ENCODE peak calls at places on chromosome 14, in five cellular contexts. M is upper lobe of left lung, O is ovary, V is GM13977, I is heart left ventricle. G is an unnamed sample.

GRCh38 chr14:22556021-22556989 is 32.7 kb downstream of the DAD1 start:
- DNase-seq in V (peak), I (peak), M (peak), O (peak), G (peak)

GRCh38 chr14:90629471-90629870 is 186.8 kb downstream of the TTC7B start:
- DNase-seq in V (no peak), I (no peak), M (peak), O (no peak), G (no peak)

GRCh38 chr14:42228611-42229010 is 621.9 kb downstream of the LRFN5 start:
- DNase-seq in M (no peak), O (no peak), V (no peak), I (no peak), G (no peak)

GRCh38 chr14:93036652-93037341 is 78.9 kb downstream of the ITPK1 start:
- DNase-seq in I (no peak), V (no peak), O (no peak), M (no peak), G (no peak)

GRCh38 chr14:104562606-104563005 is 17.0 kb upstream of the C14orf180 start:
- DNase-seq in I (no peak), V (no peak), M (no peak), O (no peak), G (no peak)

GRCh38 chr14:92503756-92504491 is 9.7 kb upstream of the RIN3 start:
- DNase-seq in V (no peak), M (peak), I (no peak), O (no peak), G (no peak)

GRCh38 chr14:22977434-22977683 is 5.0 kb downstream of the AJUBA start:
- DNase-seq in M (no peak), I (no peak), V (no peak), O (no peak), G (no peak)

GRCh38 chr14:99210333-99210732 is 61.7 kb downstream of the BCL11B start:
- DNase-seq in I (no peak), V (no peak), O (no peak), M (no peak), G (no peak)

GRCh38 chr14:100813291-100813690 is 12.6 kb upstream of the MEG3 start:
- DNase-seq in V (no peak), I (no peak), M (no peak), O (peak), G (no peak)

GRCh38 chr14:22422238-22422637 is 166.8 kb downstream of the DAD1 start:
- DNase-seq in O (no peak), M (no peak), I (no peak), V (no peak), G (no peak)

GRCh38 chr14:22822017-22822618 is 6.9 kb upstream of the SLC7A7 start:
- DNase-seq in M (no peak), O (peak), I (no peak), V (no peak), G (no peak)

GRCh38 chr14:23614395-23614828 is 21.8 kb upstream of the DHRS2 start:
- DNase-seq in M (no peak), O (no peak), I (no peak), V (no peak), G (no peak)

GRCh38 chr14:35341454-35342159 is 49.4 kb downstream of the PSMA6 start:
- DNase-seq in M (peak), I (peak), V (peak), O (peak), G (peak)

GRCh38 chr14:62162998-62163589 is 400.9 kb downstream of the SNAPC1 start:
- DNase-seq in O (no peak), M (no peak), V (peak), I (no peak), G (peak)

GRCh38 chr14:55116246-55117030 is 12.6 kb upstream of the LGALS3 start:
- DNase-seq in I (no peak), O (no peak), V (no peak), M (peak), G (no peak)

GRCh38 chr14:41167040-41167439 is 439.6 kb upstream of the LRFN5 start:
- DNase-seq in O (no peak), V (no peak), I (no peak), M (no peak), G (no peak)

GRCh38 chr14:84036863-84037262 is 1493.1 kb upstream of the FLRT2 start:
- DNase-seq in O (no peak), I (no peak), M (no peak), V (no peak), G (no peak)

GRCh38 chr14:104583424-104584114 is 4.0 kb downstream of the C14orf180 start:
- DNase-seq in V (no peak), O (no peak), M (no peak), I (no peak), G (no peak)

GRCh38 chr14:92481386-92481785 is 32.2 kb upstream of the RIN3 start:
- DNase-seq in I (no peak), O (no peak), M (peak), V (no peak), G (no peak)

GRCh38 chr14:103528512-103529382 is at the start of gene TRMT61A:
- DNase-seq in M (peak), O (peak), V (peak), I (peak), G (peak)
- TF ChIP-seq CTCF in M (no peak), O (no peak), V (no peak), I (no peak), G (no peak)

GRCh38 chr14:32588448-32589320 is 259.6 kb downstream of the AKAP6 start:
- DNase-seq in I (no peak), O (no peak), V (peak), M (no peak), G (peak)
- TF ChIP-seq CTCF in I (peak), O (no peak), V (peak), M (peak), G (peak)

GRCh38 chr14:64801800-64802199 is 77.9 kb downstream of the SPTB start:
- DNase-seq in V (peak), I (no peak), O (no peak), M (no peak), G (peak)
- TF ChIP-seq CTCF in V (peak), I (peak), O (no peak), M (no peak), G (peak)

DNA sequence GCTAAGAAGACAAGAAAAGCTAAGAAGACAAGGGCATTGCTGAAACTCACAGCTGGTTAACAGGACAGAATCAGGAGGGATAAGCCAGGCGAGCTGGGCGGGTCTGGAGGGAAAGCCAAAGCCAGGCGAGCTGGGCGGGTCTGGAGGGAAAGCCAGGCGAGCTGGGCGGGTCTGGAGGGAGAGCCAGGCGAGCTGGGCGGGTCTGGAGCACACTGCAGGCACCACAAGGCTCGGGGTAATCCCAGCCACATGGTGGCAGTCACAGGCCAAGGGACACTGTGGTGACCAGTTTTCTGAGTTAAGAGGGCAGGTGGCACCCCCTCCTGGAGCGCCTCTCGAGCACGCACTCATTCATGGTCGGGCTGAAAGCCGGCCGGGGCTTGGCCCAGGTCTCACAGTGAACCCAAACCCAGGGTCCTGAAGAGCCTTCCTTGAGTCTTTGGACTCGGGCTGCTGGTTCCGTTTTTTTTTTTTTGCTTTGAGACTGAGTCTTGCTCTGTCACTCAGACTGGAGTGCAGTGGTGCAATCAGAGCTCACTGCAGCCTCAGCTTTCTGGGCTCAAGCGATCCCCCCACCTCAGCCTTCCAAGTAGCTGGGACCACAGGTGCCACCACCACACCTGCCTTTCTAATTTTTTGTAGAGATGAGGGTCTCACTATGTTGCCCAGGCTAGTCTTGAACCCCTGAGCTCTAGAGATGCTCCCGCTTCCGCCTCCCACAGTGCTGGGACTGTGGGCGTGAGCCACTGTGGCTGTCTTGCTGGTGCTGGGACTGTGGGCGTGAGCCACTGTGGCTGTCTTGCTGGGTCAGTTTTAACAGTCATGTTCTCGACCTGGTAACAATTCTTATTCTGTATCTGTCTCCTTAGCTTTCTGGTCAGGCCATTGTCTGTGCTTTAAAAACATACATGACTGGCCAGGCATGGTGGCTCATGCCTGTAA is 40.2 kb downstream of the HSP90AA1 start:
- DNase-seq in V (no peak), O (peak), M (peak), I (peak), G (no peak)
- TF ChIP-seq CTCF in V (peak), O (no peak), M (peak), I (peak), G (peak)